ENCODE peak calls at places on chromosomes 11 and 22, in seven cellular contexts. Z, P, N, L, T, C and H are unnamed samples.

GRCh38 chr11:93143800-93144199 is 54.0 kb downstream of the SLC36A4 start:
- DNase-seq in T (no peak), P (no peak), Z (no peak), C (no peak), L (no peak), N (no peak), H (no peak)

GRCh38 chr22:47996446-47996857 is 1234.0 kb downstream of the TBC1D22A start:
- DNase-seq in P (no peak), N (no peak), C (peak), T (no peak), Z (no peak), L (no peak), H (no peak)

GRCh38 chr22:18091478-18091877 is 13.7 kb downstream of the PEX26 start:
- DNase-seq in N (no peak), Z (no peak), P (no peak), T (no peak), C (no peak), L (no peak), H (no peak)

GRCh38 chr11:66267379-66268209 is 845 bp upstream of the RAB1B start:
- DNase-seq in C (peak), P (peak), T (peak), Z (peak), L (peak), N (peak), H (peak)

GRCh38 chr22:48546653-48547424 is 1280.8 kb downstream of the BRD1 start:
- DNase-seq in N (no peak), P (no peak), Z (no peak), C (no peak), T (no peak), L (no peak), H (no peak)

GRCh38 chr22:36790648-36791047 is 14.7 kb upstream of the IFT27 start:
- DNase-seq in L (peak), P (no peak), N (no peak), T (no peak), C (no peak), Z (no peak), H (peak)

GRCh38 chr11:96199563-96200025 is 143.4 kb downstream of the MAML2 start:
- DNase-seq in Z (no peak), N (no peak), L (no peak), P (no peak), C (no peak), T (no peak), H (no peak)

GRCh38 chr11:62295504-62295903 is 3.4 kb downstream of the SCGB1D4 start:
- DNase-seq in C (no peak), L (no peak), T (peak), N (no peak), Z (no peak), P (no peak), H (peak)

GRCh38 chr11:131301306-131301705 is 69.1 kb upstream of the NTM start:
- DNase-seq in Z (no peak), C (no peak), L (no peak), P (no peak), N (no peak), T (no peak), H (no peak)

GRCh38 chr22:33116846-33117547 is 58.8 kb upstream of the SYN3 start:
- DNase-seq in Z (no peak), L (no peak), N (no peak), C (no peak), P (no peak), T (no peak), H (no peak)

GRCh38 chr11:118947999-118948398 is 8.1 kb upstream of the UPK2 start:
- DNase-seq in Z (no peak), P (no peak), T (no peak), C (no peak), L (no peak), N (no peak), H (no peak)

GRCh38 chr22:21866821-21867527 is 471 bp downstream of the MAPK1 start:
- DNase-seq in T (no peak), N (no peak), C (no peak), L (peak), Z (no peak), P (no peak), H (no peak)

GRCh38 chr11:28792856-28793255 is 684.7 kb downstream of the METTL15 start:
- DNase-seq in C (no peak), L (no peak), P (no peak), Z (no peak), T (no peak), N (no peak), H (no peak)

GRCh38 chr11:77589181-77589520 is 602 bp upstream of the AQP11 start:
- DNase-seq in T (no peak), Z (no peak), P (no peak), C (no peak), N (no peak), L (no peak), H (no peak)
- TF ChIP-seq JUND in T (no peak), Z (no peak), P (no peak), C (no peak), N (no peak), L (no peak), H (no peak)

GRCh38 chr11:116122697-116123472 is 618.7 kb upstream of the CADM1 start:
- DNase-seq in C (no peak), Z (no peak), T (no peak), P (no peak), N (no peak), L (no peak), H (no peak)

GRCh38 chr11:116115801-116116200 is 611.6 kb upstream of the CADM1 start:
- DNase-seq in P (no peak), C (no peak), N (no peak), L (no peak), T (no peak), Z (no peak), H (no peak)

GRCh38 chr11:116118138-116118470 is 613.9 kb upstream of the CADM1 start:
- DNase-seq in T (no peak), L (no peak), N (no peak), C (no peak), Z (no peak), P (no peak), H (no peak)

GRCh38 chr11:116117326-116118137 is 613.3 kb upstream of the CADM1 start:
- DNase-seq in C (no peak), N (no peak), L (no peak), P (no peak), Z (no peak), T (no peak), H (no peak)

DNA sequence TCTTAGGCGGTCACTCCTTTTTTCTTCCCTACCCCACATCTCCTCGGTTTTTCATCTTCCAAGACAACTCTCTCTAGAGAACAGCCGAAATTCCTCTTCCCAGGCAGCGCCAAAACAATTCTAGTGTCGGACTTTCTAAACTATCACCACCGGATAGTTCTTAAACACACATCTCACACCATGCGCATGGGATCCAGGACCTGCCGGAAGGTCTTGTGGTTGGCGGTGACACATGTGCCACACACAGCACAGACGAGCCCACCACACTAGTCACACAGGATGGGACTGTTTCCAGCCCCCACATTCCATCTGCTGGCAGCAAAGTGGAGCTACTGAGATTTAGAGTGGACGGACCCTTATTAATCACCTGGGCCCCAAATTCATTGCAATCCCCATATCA is 614.9 kb upstream of the CADM1 start:
- DNase-seq in N (no peak), L (no peak), Z (no peak), P (no peak), T (no peak), C (no peak), H (no peak)
- TF ChIP-seq JUND in N (no peak), L (no peak), Z (no peak), P (no peak), T (no peak), C (no peak), H (no peak)

DNA sequence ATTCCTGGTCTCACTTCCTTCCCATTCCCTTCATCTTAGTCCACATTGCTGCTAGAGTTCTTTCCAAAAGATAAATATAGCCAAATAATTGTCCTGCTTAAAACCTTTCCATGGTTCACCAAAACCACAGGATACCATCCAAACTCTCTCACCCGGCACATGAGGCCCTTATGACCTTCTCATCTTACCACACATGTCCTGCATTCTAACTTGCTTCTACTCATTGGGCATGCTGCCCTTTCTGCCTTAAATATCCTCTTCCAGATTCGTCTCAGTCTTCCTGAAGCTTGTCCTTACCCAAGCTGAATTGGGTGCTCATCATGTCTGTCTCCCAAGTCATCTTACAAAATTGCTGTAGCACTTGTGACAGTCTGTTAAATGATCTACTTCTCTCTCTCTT is 114.9 kb downstream of the MPPED2 start:
- DNase-seq in N (no peak), L (no peak), T (no peak), C (no peak), P (no peak), Z (no peak), H (no peak)
- TF ChIP-seq JUND in N (no peak), L (no peak), T (no peak), C (no peak), P (no peak), Z (no peak), H (no peak)

DNA sequence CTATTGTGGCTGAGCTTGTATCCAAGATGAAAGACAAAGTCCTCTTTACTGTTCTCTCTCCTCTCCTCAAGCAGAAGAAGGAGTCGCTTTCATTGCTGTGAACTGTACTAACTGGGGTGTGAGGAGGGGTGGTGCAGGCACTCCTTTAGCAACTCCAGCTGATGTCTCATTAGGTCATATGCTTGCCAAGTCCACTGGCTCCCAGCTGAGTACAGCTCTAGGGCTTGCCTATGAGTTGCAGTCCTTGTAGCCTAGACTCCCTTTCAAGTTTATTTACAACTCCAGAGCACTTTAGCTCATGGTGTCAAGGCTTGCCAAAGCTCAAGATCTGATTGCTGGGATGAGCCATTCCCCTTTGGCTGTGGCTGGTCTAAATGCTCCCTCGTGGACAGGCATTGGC is 55.1 kb upstream of the PDGFD start:
- DNase-seq in P (no peak), Z (no peak), C (no peak), L (no peak), N (no peak), T (no peak), H (no peak)
- TF ChIP-seq JUND in P (no peak), Z (no peak), C (no peak), L (no peak), N (no peak), T (no peak), H (no peak)

DNA sequence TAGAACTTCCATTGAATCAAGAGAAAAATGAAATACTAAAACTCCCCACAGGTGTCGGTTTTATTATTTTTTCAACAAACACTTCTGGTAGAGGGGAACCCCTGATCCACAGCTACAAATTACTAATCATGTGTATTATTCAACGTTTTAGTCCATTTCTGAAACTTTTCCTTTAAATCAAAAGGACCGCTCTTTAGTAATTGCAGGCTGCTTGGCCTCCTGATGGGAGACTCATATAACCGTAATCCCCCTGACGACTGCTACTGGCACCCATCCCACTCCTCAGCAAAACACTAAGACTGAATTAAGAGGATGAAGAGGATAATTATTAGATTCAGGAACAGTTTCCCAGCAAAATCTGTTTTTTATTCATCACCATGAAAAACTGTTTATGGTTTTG is 46.4 kb downstream of the PAX6 start:
- DNase-seq in C (no peak), T (no peak), L (no peak), Z (no peak), P (no peak), N (no peak), H (no peak)
- TF ChIP-seq JUND in C (no peak), T (no peak), L (no peak), Z (no peak), P (no peak), N (no peak), H (no peak)

GRCh38 chr11:88701816-88702215 is 364.0 kb downstream of the GRM5 start:
- DNase-seq in N (no peak), Z (no peak), L (no peak), P (no peak), C (no peak), T (no peak), H (no peak)

GRCh38 chr11:88692306-88692705 is 354.8 kb upstream of the CTSC start:
- DNase-seq in C (no peak), L (no peak), N (no peak), T (no peak), Z (no peak), P (no peak), H (no peak)

DNA sequence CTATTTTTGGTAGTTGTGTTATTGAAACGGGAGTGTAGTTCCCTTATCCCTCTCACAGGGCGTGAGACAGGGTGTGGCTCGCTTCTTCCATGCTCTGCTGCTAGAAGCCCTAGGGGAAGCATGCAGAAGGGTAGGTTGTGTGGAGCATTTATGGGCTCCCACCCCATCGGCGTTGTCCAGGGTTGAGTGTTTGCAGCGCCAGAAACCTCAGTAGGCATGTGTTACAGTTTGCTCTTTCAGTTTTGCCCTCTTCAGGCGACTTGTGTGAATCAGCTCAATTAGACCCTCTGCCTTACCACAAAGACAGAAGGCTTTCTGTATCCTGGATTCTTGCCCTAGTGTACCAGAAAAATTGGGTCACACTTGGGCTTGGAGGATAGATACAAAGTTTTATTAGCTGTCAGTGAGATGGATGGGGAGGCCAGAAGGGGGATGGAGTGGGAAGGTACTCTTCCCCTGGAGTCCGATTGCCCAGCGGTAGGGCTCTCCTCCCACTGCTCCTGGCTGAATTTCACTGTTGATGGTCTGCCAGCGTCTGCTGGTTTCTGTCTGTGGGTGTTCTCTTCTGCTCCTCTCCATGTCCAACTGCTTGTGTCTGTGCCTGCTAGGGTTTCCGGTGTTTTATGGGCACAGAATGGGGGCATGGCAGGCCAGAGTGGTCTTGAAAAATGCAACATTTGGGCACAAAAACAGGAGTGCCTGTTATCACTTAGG is 358.3 kb upstream of the CTSC start:
- DNase-seq in P (no peak), T (no peak), L (no peak), Z (no peak), C (no peak), N (no peak), H (no peak)
- TF ChIP-seq JUND in P (no peak), T (no peak), L (no peak), Z (no peak), C (no peak), N (no peak), H (no peak)

DNA sequence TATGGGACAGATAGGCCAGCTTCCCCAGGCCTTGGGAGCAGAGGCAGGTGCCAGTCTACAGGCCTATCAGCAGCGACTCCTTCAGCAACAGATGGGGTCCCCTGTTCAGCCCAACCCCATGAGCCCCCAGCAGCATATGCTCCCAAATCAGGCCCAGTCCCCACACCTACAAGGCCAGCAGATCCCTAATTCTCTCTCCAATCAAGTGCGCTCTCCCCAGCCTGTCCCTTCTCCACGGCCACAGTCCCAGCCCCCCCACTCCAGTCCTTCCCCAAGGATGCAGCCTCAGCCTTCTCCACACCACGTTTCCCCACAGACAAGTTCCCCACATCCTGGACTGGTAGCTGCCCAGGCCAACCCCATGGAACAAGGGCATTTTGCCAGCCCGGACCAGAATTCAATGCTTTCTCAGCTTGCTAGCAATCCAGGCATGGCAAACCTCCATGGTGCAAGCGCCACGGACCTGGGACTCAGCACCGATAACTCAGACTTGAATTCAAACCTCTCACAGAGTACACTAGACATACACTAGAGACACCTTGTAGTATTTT is 26.6 kb upstream of the L3MBTL2 start:
- DNase-seq in Z (no peak), T (no peak), N (no peak), C (no peak), P (no peak), L (no peak), H (no peak)
- TF ChIP-seq JUND in Z (no peak), T (no peak), N (no peak), C (no peak), P (no peak), L (no peak), H (no peak)

GRCh38 chr11:45212566-45213315 is 66.3 kb downstream of the PRDM11 start:
- DNase-seq in C (no peak), T (no peak), N (no peak), L (peak), Z (no peak), P (no peak), H (no peak)
- TF ChIP-seq JUND in C (no peak), T (no peak), N (no peak), L (no peak), Z (no peak), P (no peak), H (no peak)

GRCh38 chr22:30909306-30909705 is 59.3 kb downstream of the MORC2 start:
- DNase-seq in T (no peak), Z (no peak), N (no peak), C (no peak), L (no peak), P (no peak), H (no peak)
- TF ChIP-seq JUND in T (no peak), Z (no peak), N (no peak), C (no peak), L (no peak), P (no peak), H (no peak)